ENCODE peak calls at places on chromosomes 12 and 14, in five cellular contexts. One of them, this sample, is unnamed.

GRCh38 chr12:26668847-26669246 is 164.1 kb downstream of the ITPR2 start:
- DNase-seq in left lung: no peak
- DNase-seq in upper lobe of right lung: no peak
- DNase-seq in heart left ventricle: no peak
- DNase-seq in H1: no peak
- DNase-seq in this sample: no peak

GRCh38 chr12:108821407-108822397 is 35.7 kb downstream of the SSH1 start:
- DNase-seq in left lung: peak; percentile 59
- DNase-seq in upper lobe of right lung: peak; percentile 74
- DNase-seq in heart left ventricle: no peak
- DNase-seq in H1: no peak
- DNase-seq in this sample: no peak

GRCh38 chr14:22526210-22526609 is 62.8 kb downstream of the DAD1 start:
- DNase-seq in left lung: no peak
- DNase-seq in upper lobe of right lung: no peak
- DNase-seq in heart left ventricle: no peak
- DNase-seq in H1: no peak
- DNase-seq in this sample: no peak

GRCh38 chr14:36797634-36798033 is 136.0 kb downstream of the PAX9 start:
- DNase-seq in left lung: no peak
- DNase-seq in upper lobe of right lung: no peak
- DNase-seq in heart left ventricle: no peak
- DNase-seq in H1: no peak
- DNase-seq in this sample: no peak

GRCh38 chr14:20501346-20501745 is 4.0 kb upstream of the RNASE10 start:
- DNase-seq in left lung: no peak
- DNase-seq in upper lobe of right lung: no peak
- DNase-seq in heart left ventricle: no peak
- DNase-seq in H1: no peak
- DNase-seq in this sample: no peak

GRCh38 chr12:104002686-104003085 is 37.0 kb downstream of the TDG start:
- DNase-seq in left lung: no peak
- DNase-seq in upper lobe of right lung: no peak
- DNase-seq in heart left ventricle: no peak
- DNase-seq in H1: no peak
- DNase-seq in this sample: no peak

GRCh38 chr14:30058401-30058800 is 130.8 kb upstream of the PRKD1 start:
- DNase-seq in left lung: no peak
- DNase-seq in upper lobe of right lung: no peak
- DNase-seq in heart left ventricle: no peak
- DNase-seq in H1: no peak
- DNase-seq in this sample: no peak

GRCh38 chr12:119902084-119902509 is 25.0 kb upstream of the CIT start:
- DNase-seq in left lung: peak; percentile 36
- DNase-seq in upper lobe of right lung: peak; percentile 69
- DNase-seq in heart left ventricle: no peak
- DNase-seq in H1: peak; percentile 21
- DNase-seq in this sample: no peak

GRCh38 chr14:96581902-96582640 is 79.9 kb downstream of the PAPOLA start:
- DNase-seq in left lung: no peak
- DNase-seq in upper lobe of right lung: no peak
- DNase-seq in heart left ventricle: no peak
- DNase-seq in H1: no peak
- DNase-seq in this sample: no peak

GRCh38 chr14:29310757-29311156 is 544.2 kb downstream of the FOXG1 start:
- DNase-seq in left lung: no peak
- DNase-seq in upper lobe of right lung: no peak
- DNase-seq in heart left ventricle: no peak
- DNase-seq in H1: no peak
- DNase-seq in this sample: no peak

GRCh38 chr12:55780695-55781094 is 36.8 kb downstream of the SARNP start:
- DNase-seq in left lung: no peak
- DNase-seq in upper lobe of right lung: no peak
- DNase-seq in heart left ventricle: no peak
- DNase-seq in H1: no peak
- DNase-seq in this sample: no peak

GRCh38 chr14:94462763-94463572 is 10.4 kb upstream of the SERPINA11 start:
- DNase-seq in left lung: no peak
- DNase-seq in upper lobe of right lung: no peak
- DNase-seq in heart left ventricle: no peak
- DNase-seq in H1: no peak
- DNase-seq in this sample: no peak

GRCh38 chr12:64256166-64256800 is 34.2 kb upstream of the KICS2 start:
- DNase-seq in left lung: no peak
- DNase-seq in upper lobe of right lung: no peak
- DNase-seq in heart left ventricle: no peak
- DNase-seq in H1: no peak
- DNase-seq in this sample: no peak

GRCh38 chr14:103705524-103706284 is 9.5 kb downstream of the XRCC3 start:
- DNase-seq in left lung: no peak
- DNase-seq in upper lobe of right lung: peak; percentile 72
- DNase-seq in heart left ventricle: no peak
- DNase-seq in H1: no peak
- DNase-seq in this sample: no peak

GRCh38 chr14:23160924-23161522 is 22.4 kb downstream of the SLC7A8 start:
- DNase-seq in left lung: peak; percentile 83
- DNase-seq in upper lobe of right lung: peak; percentile 86
- DNase-seq in heart left ventricle: peak; percentile 28
- DNase-seq in H1: no peak
- DNase-seq in this sample: no peak

DNA sequence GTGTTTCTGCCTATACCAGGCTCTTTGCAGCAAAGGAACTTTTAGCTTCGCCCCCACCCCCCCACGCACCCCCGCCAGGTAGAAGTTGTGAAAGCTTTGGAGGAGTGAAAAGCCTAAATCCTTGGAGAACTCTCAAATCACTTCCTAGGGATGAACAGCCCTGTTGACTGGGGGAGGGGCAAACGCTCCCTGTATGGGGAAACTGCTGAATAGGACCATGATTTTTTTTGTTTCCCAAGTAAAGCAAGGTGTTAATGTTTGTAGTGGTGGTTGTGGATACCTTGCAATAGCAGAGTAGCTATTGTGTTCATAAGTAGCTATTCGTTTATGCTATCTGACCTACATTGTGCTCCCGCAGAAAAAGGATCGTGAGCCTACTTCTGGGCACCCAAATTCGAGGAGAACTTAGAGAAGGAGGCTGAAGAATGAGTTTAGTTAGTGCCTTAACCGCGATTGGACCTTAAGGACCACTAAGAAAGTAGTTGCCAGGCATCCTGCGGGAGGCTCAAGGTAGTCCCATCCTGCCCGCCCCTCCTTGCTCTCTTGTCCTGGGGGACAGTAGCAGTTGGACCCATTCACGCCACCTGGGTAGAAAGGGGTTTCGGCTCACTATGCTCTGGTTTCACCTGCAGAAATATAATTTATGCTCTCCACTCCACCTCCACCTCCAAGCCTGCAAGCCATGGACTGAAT is 901 bp upstream of the NFKBIA start:
- DNase-seq in left lung: no peak
- DNase-seq in upper lobe of right lung: peak; percentile 77
- DNase-seq in heart left ventricle: peak; percentile 47
- DNase-seq in H1: no peak
- DNase-seq in this sample: peak; percentile 79
- H3K4me1 ChIP-seq in left lung: peaks cover 34% of the 10 kb centered on the region
- H3K4me1 ChIP-seq in upper lobe of right lung: peaks cover 33% of the 10 kb centered on the region
- H3K4me1 ChIP-seq in heart left ventricle: no peaks in the 10 kb centered on the region
- H3K4me1 ChIP-seq in H1: peaks cover 4% of the 10 kb centered on the region
- H3K4me1 ChIP-seq in this sample: peaks cover 48% of the 10 kb centered on the region

DNA sequence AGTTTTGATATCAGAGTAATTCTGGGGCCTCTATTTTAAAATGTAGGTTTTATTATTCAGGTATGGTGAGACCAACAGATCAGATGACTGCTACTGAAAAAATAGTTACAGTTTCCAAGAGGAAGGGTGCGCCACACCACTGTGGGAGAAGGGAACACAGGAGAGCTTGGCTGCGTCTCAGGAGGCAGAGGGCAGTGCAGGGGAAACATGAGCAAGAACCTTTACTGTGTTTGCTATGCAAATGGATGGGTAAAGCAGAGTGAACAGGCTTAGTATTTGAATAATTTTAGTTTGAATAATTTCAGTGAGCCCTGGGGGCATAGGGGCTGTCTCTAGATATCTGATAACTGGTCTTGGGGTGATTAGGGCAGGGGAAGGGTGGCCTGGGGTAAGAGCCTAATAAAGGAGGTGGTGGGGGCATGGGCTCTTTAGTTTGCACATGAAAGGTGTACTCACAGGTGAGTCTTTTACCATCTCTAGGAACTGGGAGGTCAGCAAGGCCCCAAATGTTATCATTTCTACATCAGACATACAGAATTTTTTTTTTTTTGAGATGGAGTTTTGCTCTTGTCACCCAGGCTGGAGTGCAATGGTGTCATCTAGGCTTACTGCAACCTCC is 196.8 kb upstream of the NEDD1 start:
- DNase-seq in left lung: no peak
- DNase-seq in upper lobe of right lung: no peak
- DNase-seq in heart left ventricle: no peak
- DNase-seq in H1: no peak
- DNase-seq in this sample: no peak
- TF ChIP-seq CTCF in left lung: no peak
- TF ChIP-seq CTCF in upper lobe of right lung: no peak
- TF ChIP-seq CTCF in heart left ventricle: no peak
- TF ChIP-seq CTCF in H1: peak; percentile 52
- TF ChIP-seq CTCF in this sample: no peak

GRCh38 chr12:1922985-1923384 is 4.5 kb upstream of the CACNA2D4 start:
- DNase-seq in left lung: no peak
- DNase-seq in upper lobe of right lung: no peak
- DNase-seq in heart left ventricle: no peak
- DNase-seq in H1: no peak
- DNase-seq in this sample: no peak

GRCh38 chr12:1919763-1920162 is 1.3 kb upstream of the CACNA2D4 start:
- DNase-seq in left lung: no peak
- DNase-seq in upper lobe of right lung: no peak
- DNase-seq in heart left ventricle: no peak
- DNase-seq in H1: no peak
- DNase-seq in this sample: no peak

GRCh38 chr12:1920971-1921370 is 2.5 kb upstream of the CACNA2D4 start:
- DNase-seq in left lung: peak; percentile 70
- DNase-seq in upper lobe of right lung: peak; percentile 73
- DNase-seq in heart left ventricle: no peak
- DNase-seq in H1: no peak
- DNase-seq in this sample: peak; percentile 67

GRCh38 chr12:1920436-1920835 is 2.0 kb upstream of the CACNA2D4 start:
- DNase-seq in left lung: no peak
- DNase-seq in upper lobe of right lung: no peak
- DNase-seq in heart left ventricle: no peak
- DNase-seq in H1: no peak
- DNase-seq in this sample: no peak

GRCh38 chr12:1922075-1922709 is 3.7 kb upstream of the CACNA2D4 start:
- DNase-seq in left lung: peak; percentile 30
- DNase-seq in upper lobe of right lung: no peak
- DNase-seq in heart left ventricle: no peak
- DNase-seq in H1: no peak
- DNase-seq in this sample: peak; percentile 58
- H3K27me3 ChIP-seq in left lung: peaks cover 37% of the 10 kb centered on the region
- H3K27me3 ChIP-seq in upper lobe of right lung: no peaks in the 10 kb centered on the region
- H3K27me3 ChIP-seq in heart left ventricle: no peaks in the 10 kb centered on the region
- H3K27me3 ChIP-seq in H1: no peaks in the 10 kb centered on the region
- H3K27me3 ChIP-seq in this sample: no peaks in the 10 kb centered on the region

DNA sequence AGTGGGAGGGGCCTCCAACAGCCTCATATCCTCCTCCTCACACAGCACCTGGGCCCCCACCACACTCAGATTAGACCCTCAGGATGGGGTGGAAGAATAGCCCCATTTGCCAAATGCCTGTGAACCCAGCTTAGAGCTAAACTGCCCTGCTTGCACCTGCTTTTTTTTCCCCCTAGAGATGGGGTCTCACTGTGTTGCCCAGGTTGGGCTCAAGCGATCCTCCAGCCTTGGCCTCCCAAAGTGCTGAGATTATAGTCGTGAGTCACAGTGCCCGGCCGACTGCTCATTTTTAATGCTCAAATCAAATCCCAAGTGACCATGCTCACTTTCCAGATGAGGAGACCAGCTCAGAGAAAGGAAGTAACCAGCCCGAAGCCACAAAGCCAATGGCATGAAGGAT is 27.1 kb downstream of the TESC start:
- DNase-seq in left lung: no peak
- DNase-seq in upper lobe of right lung: no peak
- DNase-seq in heart left ventricle: no peak
- DNase-seq in H1: no peak
- DNase-seq in this sample: no peak
- H3K4me1 ChIP-seq in left lung: no peaks in the 10 kb centered on the region
- H3K4me1 ChIP-seq in upper lobe of right lung: no peaks in the 10 kb centered on the region
- H3K4me1 ChIP-seq in heart left ventricle: no peaks in the 10 kb centered on the region
- H3K4me1 ChIP-seq in H1: no peaks in the 10 kb centered on the region
- H3K4me1 ChIP-seq in this sample: no peaks in the 10 kb centered on the region

DNA sequence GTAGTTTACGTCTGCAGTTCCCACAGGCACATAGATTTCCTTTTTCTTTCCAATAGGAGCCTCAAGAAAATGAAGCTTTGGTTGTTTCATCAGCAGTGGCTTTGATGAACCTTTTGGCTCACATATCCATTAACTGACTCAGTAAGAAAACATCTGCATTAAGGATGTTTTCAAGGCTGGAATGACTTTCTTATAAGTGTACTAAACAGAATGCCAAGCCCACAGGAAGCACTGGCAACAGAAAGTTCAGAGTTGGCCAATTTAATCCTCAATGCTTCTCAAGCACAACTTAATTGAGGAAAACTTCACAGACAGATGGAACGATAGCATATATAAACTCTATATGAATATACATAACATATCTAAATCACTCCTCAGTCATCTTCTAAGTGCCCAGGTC is 63.5 kb downstream of the ST8SIA1 start:
- DNase-seq in left lung: no peak
- DNase-seq in upper lobe of right lung: no peak
- DNase-seq in heart left ventricle: no peak
- DNase-seq in H1: no peak
- DNase-seq in this sample: no peak
- TF ChIP-seq CTCF in left lung: no peak
- TF ChIP-seq CTCF in upper lobe of right lung: no peak
- TF ChIP-seq CTCF in heart left ventricle: no peak
- TF ChIP-seq CTCF in H1: no peak
- TF ChIP-seq CTCF in this sample: no peak

DNA sequence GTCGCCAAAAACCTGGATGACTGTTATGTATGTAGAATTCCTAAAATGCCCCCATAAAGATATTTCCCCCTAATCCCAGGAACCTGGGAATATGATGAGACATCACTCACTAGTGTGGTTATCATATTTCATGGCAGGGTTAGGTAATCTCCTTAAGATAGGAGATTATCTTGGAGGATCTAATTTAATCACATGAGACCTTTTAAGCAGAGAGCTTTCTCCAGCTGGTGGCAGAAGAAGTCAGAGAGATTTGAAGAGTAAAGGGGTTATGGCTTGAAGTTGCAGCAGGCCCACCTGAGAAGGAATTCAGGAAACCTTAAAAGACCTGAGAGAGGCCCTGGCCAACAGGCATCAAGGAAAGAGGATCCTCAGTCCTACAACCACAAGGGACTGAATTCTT is 53.6 kb downstream of the DYRK2 start:
- DNase-seq in left lung: no peak
- DNase-seq in upper lobe of right lung: no peak
- DNase-seq in heart left ventricle: no peak
- DNase-seq in H1: no peak
- DNase-seq in this sample: no peak
- H3K27me3 ChIP-seq in left lung: no peaks in the 10 kb centered on the region
- H3K27me3 ChIP-seq in upper lobe of right lung: no peaks in the 10 kb centered on the region
- H3K27me3 ChIP-seq in heart left ventricle: no peaks in the 10 kb centered on the region
- H3K27me3 ChIP-seq in H1: no peaks in the 10 kb centered on the region
- H3K27me3 ChIP-seq in this sample: no peaks in the 10 kb centered on the region

GRCh38 chr14:93035585-93035916 is 80.2 kb downstream of the ITPK1 start:
- DNase-seq in left lung: no peak
- DNase-seq in upper lobe of right lung: no peak
- DNase-seq in heart left ventricle: no peak
- DNase-seq in H1: no peak
- DNase-seq in this sample: no peak
- H3K4me1 ChIP-seq in left lung: peaks cover 20% of the 10 kb centered on the region
- H3K4me1 ChIP-seq in upper lobe of right lung: peaks cover 63% of the 10 kb centered on the region
- H3K4me1 ChIP-seq in heart left ventricle: peaks cover 13% of the 10 kb centered on the region
- H3K4me1 ChIP-seq in H1: peaks cover 18% of the 10 kb centered on the region
- H3K4me1 ChIP-seq in this sample: no peaks in the 10 kb centered on the region

GRCh38 chr14:88463318-88463717 is 77.9 kb downstream of the SPATA7 start:
- DNase-seq in left lung: no peak
- DNase-seq in upper lobe of right lung: no peak
- DNase-seq in heart left ventricle: no peak
- DNase-seq in H1: no peak
- DNase-seq in this sample: no peak
- TF ChIP-seq CTCF in left lung: no peak
- TF ChIP-seq CTCF in upper lobe of right lung: peak; percentile 37
- TF ChIP-seq CTCF in heart left ventricle: no peak
- TF ChIP-seq CTCF in H1: peak; percentile 56
- TF ChIP-seq CTCF in this sample: no peak